ENCODE peak calls at places on chromosomes 5 and 9, in seven cellular contexts. Z, F, I, V, O, P and G are unnamed samples.

GRCh38 chr5:77168884-77169254 is 41.6 kb upstream of the PDE8B start:
- DNase-seq in Z (no peak), F (no peak), I (no peak), V (no peak), O (no peak), P (no peak), G (no peak)

GRCh38 chr9:75064307-75065025 is 23.5 kb downstream of the NMRK1 start:
- DNase-seq in Z (no peak), F (no peak), I (peak; percentile 37), V (no peak), O (no peak), P (no peak), G (no peak)

GRCh38 chr9:76761448-76761847 is 2.8 kb upstream of the PCA3 start:
- DNase-seq in Z (no peak), F (no peak), I (no peak), V (no peak), O (peak; percentile 5), P (no peak), G (no peak)

GRCh38 chr9:134625361-134626140 is 16.1 kb upstream of the COL5A1 start:
- DNase-seq in Z (no peak), F (no peak), I (no peak), V (no peak), O (no peak), P (no peak), G (no peak)

GRCh38 chr5:56202483-56202882 is 30.6 kb downstream of the ANKRD55 start:
- DNase-seq in Z (no peak), F (no peak), I (peak; percentile 18), V (no peak), O (no peak), P (no peak), G (no peak)

GRCh38 chr5:83570916-83571315 is 99.4 kb downstream of the VCAN start:
- DNase-seq in Z (no peak), F (no peak), I (no peak), V (no peak), O (no peak), P (no peak), G (no peak)

GRCh38 chr9:127785023-127785932 is 556 bp upstream of the CDK9 start:
- DNase-seq in Z (peak; percentile 88), F (peak; percentile 89), I (no peak), V (peak; percentile 81), O (peak; percentile 89), P (peak; percentile 60), G (peak; percentile 85)

GRCh38 chr9:83355729-83356128 is 182.5 kb downstream of the FRMD3 start:
- DNase-seq in Z (no peak), F (no peak), I (no peak), V (no peak), O (no peak), P (no peak), G (no peak)

GRCh38 chr5:106454050-106454449 is 1216.7 kb downstream of the EFNA5 start:
- DNase-seq in Z (no peak), F (no peak), I (no peak), V (no peak), O (no peak), P (no peak), G (no peak)

GRCh38 chr5:110726249-110727024 is at the start of gene TMEM232:
- DNase-seq in Z (peak; percentile 71), F (peak; percentile 49), I (no peak), V (peak; percentile 60), O (peak; percentile 16), P (peak; percentile 38), G (peak; percentile 57)

GRCh38 chr5:140258016-140258415 is 44.9 kb downstream of the PFDN1 start:
- DNase-seq in Z (no peak), F (no peak), I (no peak), V (no peak), O (no peak), P (no peak), G (no peak)

GRCh38 chr9:128787583-128788156 is 617 bp downstream of the TBC1D13 start:
- DNase-seq in Z (no peak), F (no peak), I (no peak), V (no peak), O (no peak), P (no peak), G (no peak)

GRCh38 chr9:20441704-20442423 is 180.4 kb downstream of the MLLT3 start:
- DNase-seq in Z (no peak), F (no peak), I (peak; percentile 1), V (no peak), O (no peak), P (no peak), G (no peak)

GRCh38 chr5:23367863-23368262 is 139.5 kb upstream of the PRDM9 start:
- DNase-seq in Z (no peak), F (no peak), I (no peak), V (no peak), O (no peak), P (no peak), G (no peak)

GRCh38 chr9:4985376-4986266 is 549 bp downstream of the JAK2 start:
- DNase-seq in Z (peak; percentile 19), F (peak; percentile 15), I (no peak), V (peak; percentile 6), O (peak; percentile 62), P (no peak), G (peak; percentile 13)

GRCh38 chr9:88995627-88996026 is 4.4 kb downstream of the S1PR3 start:
- DNase-seq in Z (no peak), F (no peak), I (no peak), V (no peak), O (no peak), P (no peak), G (no peak)

GRCh38 chr9:35179347-35180271 is 17.8 kb downstream of the UNC13B start:
- DNase-seq in Z (no peak), F (no peak), I (no peak), V (no peak), O (no peak), P (no peak), G (no peak)

GRCh38 chr9:137176302-137177182 is 4.7 kb upstream of the TMEM210 start:
- DNase-seq in Z (no peak), F (no peak), I (no peak), V (no peak), O (peak; percentile 57), P (no peak), G (no peak)

GRCh38 chr5:151319334-151319733 is 15.8 kb upstream of the SLC36A3 start:
- DNase-seq in Z (no peak), F (no peak), I (no peak), V (no peak), O (peak; percentile 65), P (no peak), G (no peak)

GRCh38 chr9:124254261-124254682 is 3.5 kb upstream of the NEK6 start:
- DNase-seq in Z (no peak), F (no peak), I (no peak), V (no peak), O (peak; percentile 51), P (no peak), G (no peak)

GRCh38 chr9:131633491-131634031 is 88.2 kb downstream of the PRRT1B start:
- DNase-seq in Z (no peak), F (no peak), I (no peak), V (no peak), O (no peak), P (no peak), G (no peak)

GRCh38 chr5:91182763-91183162 is 200.4 kb downstream of the ARRDC3 start:
- DNase-seq in Z (no peak), F (no peak), I (peak; percentile 16), V (no peak), O (peak; percentile 13), P (no peak), G (no peak)

GRCh38 chr5:131757830-131758519 is 38.8 kb downstream of the FNIP1 start:
- DNase-seq in Z (no peak), F (no peak), I (no peak), V (no peak), O (no peak), P (no peak), G (no peak)

GRCh38 chr9:16321461-16322119 is 548.9 kb downstream of the BNC2 start:
- DNase-seq in Z (no peak), F (peak; percentile 31), I (peak; percentile 21), V (no peak), O (no peak), P (no peak), G (no peak)

GRCh38 chr5:148469446-148470062 is 85.8 kb downstream of the FBXO38 start:
- DNase-seq in Z (no peak), F (no peak), I (peak; percentile 17), V (peak; percentile 41), O (no peak), P (no peak), G (no peak)

GRCh38 chr5:180831139-180832080 is 28.8 kb upstream of the MGAT1 start:
- DNase-seq in Z (peak; percentile 71), F (peak; percentile 61), I (no peak), V (peak; percentile 80), O (peak; percentile 82), P (no peak), G (peak; percentile 58)

GRCh38 chr5:23352437-23352836 is 155.0 kb upstream of the PRDM9 start:
- DNase-seq in Z (no peak), F (no peak), I (no peak), V (no peak), O (no peak), P (no peak), G (no peak)

GRCh38 chr9:122551371-122551770 is 1.5 kb upstream of the OR1N2 start:
- DNase-seq in Z (no peak), F (no peak), I (no peak), V (no peak), O (no peak), P (no peak), G (no peak)

GRCh38 chr9:20854444-20854843 is 170.4 kb downstream of the FOCAD start:
- DNase-seq in Z (no peak), F (no peak), I (no peak), V (no peak), O (no peak), P (no peak), G (no peak)

GRCh38 chr5:103434057-103434456 is 128.5 kb downstream of the NUDT12 start:
- DNase-seq in Z (no peak), F (no peak), I (no peak), V (no peak), O (no peak), P (no peak), G (no peak)